ENCODE peak calls at places on chromosome 10, in nine cellular contexts. One of them, this sample, is unnamed. For H3K9me3, the result is how much of the 10 kb centered on the place peaks cover.

GRCh38 chr10:132297521-132297920 is 10.2 kb downstream of the STK32C start:
- DNase-seq in K562: no peak
- DNase-seq in heart left ventricle: no peak
- DNase-seq in keratinocyte: no peak
- DNase-seq in endothelial cell of umbilical vein: no peak
- DNase-seq in transverse colon: no peak
- DNase-seq in ovary: no peak
- DNase-seq in Caco-2: no peak
- DNase-seq in uterus: no peak
- DNase-seq in this sample: no peak

GRCh38 chr10:26391701-26392695 is 46.1 kb upstream of the APBB1IP start:
- DNase-seq in transverse colon: no peak
- DNase-seq in uterus: no peak
- DNase-seq in heart left ventricle: peak
- DNase-seq in keratinocyte: no peak
- DNase-seq in Caco-2: no peak
- DNase-seq in endothelial cell of umbilical vein: no peak
- DNase-seq in K562: no peak
- DNase-seq in ovary: no peak
- DNase-seq in this sample: no peak

GRCh38 chr10:90587081-90587491 is 270.8 kb downstream of the HTR7 start:
- DNase-seq in transverse colon: no peak
- DNase-seq in heart left ventricle: no peak
- DNase-seq in keratinocyte: no peak
- DNase-seq in K562: no peak
- DNase-seq in ovary: no peak
- DNase-seq in Caco-2: peak
- DNase-seq in uterus: no peak
- DNase-seq in endothelial cell of umbilical vein: peak
- DNase-seq in this sample: no peak

GRCh38 chr10:72238392-72239175 is 22.5 kb upstream of the ASCC1 start:
- DNase-seq in endothelial cell of umbilical vein: no peak
- DNase-seq in uterus: no peak
- DNase-seq in keratinocyte: no peak
- DNase-seq in heart left ventricle: no peak
- DNase-seq in K562: no peak
- DNase-seq in Caco-2: no peak
- DNase-seq in transverse colon: no peak
- DNase-seq in ovary: no peak
- DNase-seq in this sample: no peak

GRCh38 chr10:3104251-3104918 is 37.0 kb downstream of the PFKP start:
- DNase-seq in endothelial cell of umbilical vein: no peak
- DNase-seq in transverse colon: no peak
- DNase-seq in heart left ventricle: peak
- DNase-seq in Caco-2: no peak
- DNase-seq in uterus: no peak
- DNase-seq in keratinocyte: no peak
- DNase-seq in K562: no peak
- DNase-seq in ovary: no peak
- DNase-seq in this sample: no peak

GRCh38 chr10:47453435-47454293 is 30.3 kb downstream of the ANXA8 start:
- DNase-seq in ovary: peak
- DNase-seq in Caco-2: no peak
- DNase-seq in heart left ventricle: no peak
- DNase-seq in keratinocyte: no peak
- DNase-seq in K562: no peak
- DNase-seq in transverse colon: no peak
- DNase-seq in uterus: no peak
- DNase-seq in endothelial cell of umbilical vein: no peak
- DNase-seq in this sample: no peak

GRCh38 chr10:128855656-128856428 is 611.2 kb upstream of the MGMT start:
- DNase-seq in ovary: no peak
- DNase-seq in uterus: no peak
- DNase-seq in endothelial cell of umbilical vein: no peak
- DNase-seq in heart left ventricle: no peak
- DNase-seq in transverse colon: no peak
- DNase-seq in K562: no peak
- DNase-seq in keratinocyte: no peak
- DNase-seq in Caco-2: no peak
- DNase-seq in this sample: no peak

GRCh38 chr10:122159159-122159970 is 111.7 kb upstream of the BTBD16 start:
- DNase-seq in transverse colon: no peak
- DNase-seq in heart left ventricle: no peak
- DNase-seq in uterus: no peak
- DNase-seq in keratinocyte: no peak
- DNase-seq in ovary: no peak
- DNase-seq in K562: no peak
- DNase-seq in endothelial cell of umbilical vein: no peak
- DNase-seq in Caco-2: no peak
- DNase-seq in this sample: no peak

GRCh38 chr10:16519908-16520861 is 1.5 kb downstream of the C1QL3 start:
- DNase-seq in heart left ventricle: no peak
- DNase-seq in endothelial cell of umbilical vein: no peak
- DNase-seq in K562: no peak
- DNase-seq in transverse colon: no peak
- DNase-seq in uterus: no peak
- DNase-seq in keratinocyte: no peak
- DNase-seq in ovary: no peak
- DNase-seq in Caco-2: no peak
- DNase-seq in this sample: no peak

GRCh38 chr10:112955736-112956421 is 5.8 kb downstream of the TCF7L2 start:
- DNase-seq in uterus: peak
- DNase-seq in Caco-2: no peak
- DNase-seq in heart left ventricle: no peak
- DNase-seq in endothelial cell of umbilical vein: peak
- DNase-seq in transverse colon: peak
- DNase-seq in ovary: no peak
- DNase-seq in keratinocyte: no peak
- DNase-seq in K562: no peak
- DNase-seq in this sample: no peak

GRCh38 chr10:8445353-8445752 is 390.9 kb downstream of the GATA3 start:
- DNase-seq in uterus: no peak
- DNase-seq in transverse colon: no peak
- DNase-seq in endothelial cell of umbilical vein: no peak
- DNase-seq in K562: no peak
- DNase-seq in keratinocyte: no peak
- DNase-seq in Caco-2: no peak
- DNase-seq in heart left ventricle: no peak
- DNase-seq in ovary: no peak
- DNase-seq in this sample: no peak

GRCh38 chr10:8449909-8450308 is 395.4 kb downstream of the GATA3 start:
- DNase-seq in endothelial cell of umbilical vein: no peak
- DNase-seq in transverse colon: no peak
- DNase-seq in K562: no peak
- DNase-seq in ovary: no peak
- DNase-seq in keratinocyte: no peak
- DNase-seq in uterus: no peak
- DNase-seq in heart left ventricle: no peak
- DNase-seq in Caco-2: no peak
- DNase-seq in this sample: no peak

GRCh38 chr10:8439040-8439439 is 384.6 kb downstream of the GATA3 start:
- DNase-seq in keratinocyte: no peak
- DNase-seq in uterus: no peak
- DNase-seq in ovary: no peak
- DNase-seq in Caco-2: no peak
- DNase-seq in endothelial cell of umbilical vein: no peak
- DNase-seq in K562: no peak
- DNase-seq in transverse colon: no peak
- DNase-seq in heart left ventricle: no peak
- DNase-seq in this sample: no peak

GRCh38 chr10:8444630-8445029 is 390.1 kb downstream of the GATA3 start:
- DNase-seq in heart left ventricle: no peak
- DNase-seq in uterus: no peak
- DNase-seq in Caco-2: peak
- DNase-seq in keratinocyte: no peak
- DNase-seq in ovary: no peak
- DNase-seq in transverse colon: peak
- DNase-seq in endothelial cell of umbilical vein: no peak
- DNase-seq in K562: peak
- DNase-seq in this sample: no peak
- TF ChIP-seq CTCF in heart left ventricle: peak
- TF ChIP-seq CTCF in uterus: no peak
- TF ChIP-seq CTCF in Caco-2: peak
- TF ChIP-seq CTCF in keratinocyte: no peak
- TF ChIP-seq CTCF in ovary: no peak
- TF ChIP-seq CTCF in transverse colon: no peak
- TF ChIP-seq CTCF in endothelial cell of umbilical vein: no peak
- TF ChIP-seq CTCF in K562: peak
- TF ChIP-seq CTCF in this sample: no peak

DNA sequence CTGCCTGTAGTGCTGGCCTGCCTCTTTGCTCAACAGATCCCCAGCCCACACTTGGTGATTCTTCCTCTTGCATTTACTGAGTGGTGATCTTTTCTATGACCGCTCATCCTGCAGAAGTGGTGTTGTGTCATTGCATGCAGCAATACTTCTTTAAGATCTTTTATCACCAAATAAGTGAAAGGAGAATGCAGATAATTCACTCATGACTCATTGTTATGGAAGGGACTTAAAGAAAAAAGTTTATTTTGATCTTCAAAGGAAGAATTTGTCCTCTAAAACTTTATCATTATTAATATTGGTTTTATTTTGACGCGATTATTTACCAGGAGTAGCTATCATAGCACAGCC is 489.1 kb upstream of the CELF2 start:
- DNase-seq in ovary: no peak
- DNase-seq in Caco-2: no peak
- DNase-seq in heart left ventricle: no peak
- DNase-seq in uterus: no peak
- DNase-seq in K562: no peak
- DNase-seq in endothelial cell of umbilical vein: no peak
- DNase-seq in transverse colon: no peak
- DNase-seq in keratinocyte: no peak
- DNase-seq in this sample: no peak
- H3K9me3 ChIP-seq in ovary: under half
- H3K9me3 ChIP-seq in Caco-2: under half
- H3K9me3 ChIP-seq in heart left ventricle: under half
- H3K9me3 ChIP-seq in uterus: under half
- H3K9me3 ChIP-seq in K562: under half
- H3K9me3 ChIP-seq in endothelial cell of umbilical vein: under half
- H3K9me3 ChIP-seq in transverse colon: under half
- H3K9me3 ChIP-seq in keratinocyte: under half
- H3K9me3 ChIP-seq in this sample: under half

GRCh38 chr10:91907914-91908357 is 1.4 kb downstream of the FGFBP3 start:
- DNase-seq in Caco-2: no peak
- DNase-seq in transverse colon: no peak
- DNase-seq in endothelial cell of umbilical vein: no peak
- DNase-seq in K562: peak
- DNase-seq in heart left ventricle: no peak
- DNase-seq in ovary: no peak
- DNase-seq in keratinocyte: no peak
- DNase-seq in uterus: no peak
- DNase-seq in this sample: no peak

GRCh38 chr10:91910467-91910866 is 1.2 kb upstream of the FGFBP3 start:
- DNase-seq in ovary: no peak
- DNase-seq in transverse colon: no peak
- DNase-seq in heart left ventricle: no peak
- DNase-seq in K562: no peak
- DNase-seq in endothelial cell of umbilical vein: no peak
- DNase-seq in keratinocyte: no peak
- DNase-seq in uterus: no peak
- DNase-seq in Caco-2: no peak
- DNase-seq in this sample: no peak

GRCh38 chr10:91908358-91909177 is 718 bp downstream of the FGFBP3 start:
- DNase-seq in Caco-2: peak
- DNase-seq in endothelial cell of umbilical vein: peak
- DNase-seq in heart left ventricle: peak
- DNase-seq in transverse colon: peak
- DNase-seq in uterus: peak
- DNase-seq in K562: peak
- DNase-seq in ovary: peak
- DNase-seq in keratinocyte: no peak
- DNase-seq in this sample: peak

GRCh38 chr10:91909178-91909677 is at the start of gene FGFBP3:
- DNase-seq in ovary: peak
- DNase-seq in transverse colon: peak
- DNase-seq in uterus: peak
- DNase-seq in endothelial cell of umbilical vein: no peak
- DNase-seq in Caco-2: peak
- DNase-seq in K562: peak
- DNase-seq in keratinocyte: no peak
- DNase-seq in heart left ventricle: no peak
- DNase-seq in this sample: no peak

DNA sequence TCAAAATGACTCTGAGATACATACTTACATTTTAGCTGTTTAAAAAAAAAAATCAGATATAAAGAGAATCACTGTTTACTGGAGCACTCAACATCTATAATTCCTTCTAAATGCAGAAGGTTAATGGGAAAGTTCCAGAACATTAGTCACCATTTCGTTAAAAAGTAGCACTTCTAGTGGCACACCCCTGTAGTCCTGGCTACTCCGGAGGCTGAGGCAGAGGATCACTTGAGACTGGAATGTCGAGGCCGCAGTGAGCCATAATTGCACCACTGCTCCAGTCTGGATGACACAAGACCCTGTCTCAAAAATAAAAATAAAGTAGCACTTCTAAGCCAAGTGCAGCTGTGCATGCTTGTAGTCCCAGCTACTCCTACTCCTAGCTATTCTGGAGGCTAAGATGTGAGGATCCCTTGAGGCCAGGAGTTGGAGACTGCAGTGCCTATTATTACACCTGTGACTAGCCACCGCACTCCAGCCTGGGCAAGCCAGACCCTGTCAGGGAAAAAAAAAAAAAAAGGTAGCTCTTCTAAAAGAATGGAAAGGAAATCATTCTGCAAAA is 2.2 kb downstream of the FGFBP3 start:
- DNase-seq in K562: no peak
- DNase-seq in uterus: no peak
- DNase-seq in Caco-2: no peak
- DNase-seq in keratinocyte: no peak
- DNase-seq in heart left ventricle: no peak
- DNase-seq in endothelial cell of umbilical vein: no peak
- DNase-seq in ovary: no peak
- DNase-seq in transverse colon: no peak
- DNase-seq in this sample: no peak
- H3K4me3 ChIP-seq in K562: no peak
- H3K4me3 ChIP-seq in uterus: no peak
- H3K4me3 ChIP-seq in Caco-2: no peak
- H3K4me3 ChIP-seq in keratinocyte: peak
- H3K4me3 ChIP-seq in heart left ventricle: no peak
- H3K4me3 ChIP-seq in endothelial cell of umbilical vein: no peak
- H3K4me3 ChIP-seq in ovary: no peak
- H3K4me3 ChIP-seq in transverse colon: no peak
- H3K4me3 ChIP-seq in this sample: peak

DNA sequence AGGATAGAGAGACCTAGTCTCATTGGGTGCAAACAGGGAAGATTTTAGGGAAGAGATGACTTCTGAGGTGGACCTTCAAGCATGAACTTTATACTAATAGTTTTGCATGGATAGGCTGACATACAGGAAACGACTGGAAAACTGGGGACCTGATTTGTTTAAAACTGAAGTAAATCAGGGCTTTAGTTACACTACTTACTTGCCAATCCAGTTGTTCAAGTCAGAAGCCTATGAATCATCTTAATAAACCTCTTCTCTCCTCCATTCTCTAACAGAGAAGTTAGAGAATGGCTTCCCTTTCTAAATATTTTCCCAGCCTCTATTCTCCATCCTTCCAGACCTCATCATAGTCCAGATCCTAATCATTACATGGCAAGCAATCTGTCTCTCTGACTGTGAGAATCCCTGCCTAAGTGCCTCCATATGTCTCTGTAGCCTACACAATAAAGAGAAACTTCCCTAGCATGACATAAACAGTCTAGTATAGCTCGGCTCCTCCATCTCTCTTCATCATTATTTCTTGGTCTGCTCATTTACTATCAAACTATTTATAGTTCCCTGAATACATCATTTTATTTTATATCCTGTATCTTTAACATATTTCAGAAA is 55.8 kb downstream of the PRKG1 start:
- DNase-seq in ovary: no peak
- DNase-seq in K562: no peak
- DNase-seq in uterus: no peak
- DNase-seq in Caco-2: no peak
- DNase-seq in keratinocyte: no peak
- DNase-seq in heart left ventricle: no peak
- DNase-seq in transverse colon: no peak
- DNase-seq in endothelial cell of umbilical vein: no peak
- DNase-seq in this sample: no peak
- TF ChIP-seq CTCF in ovary: no peak
- TF ChIP-seq CTCF in K562: no peak
- TF ChIP-seq CTCF in uterus: no peak
- TF ChIP-seq CTCF in Caco-2: no peak
- TF ChIP-seq CTCF in keratinocyte: no peak
- TF ChIP-seq CTCF in heart left ventricle: no peak
- TF ChIP-seq CTCF in transverse colon: no peak
- TF ChIP-seq CTCF in endothelial cell of umbilical vein: no peak
- TF ChIP-seq CTCF in this sample: no peak

This sample was measured in breast epithelium.